ENCODE peak calls at places on chromosomes 16 and 17, in nine cellular contexts. M is prostate gland, I is GM12892, D is HCT116, N is transverse colon, T is esophagus muscularis mucosa, V is sigmoid colon, R is stomach, S is HL-60. H is an unnamed sample.

GRCh38 chr16:24635900-24636610 is 93.4 kb upstream of the TNRC6A start:
- DNase-seq in M (peak), I (no peak), N (peak), V (peak), R (peak), T (no peak), S (no peak), D (no peak), H (peak)

GRCh38 chr16:48499822-48500440 is 110.0 kb downstream of the N4BP1 start:
- DNase-seq in D (no peak), N (peak), M (peak), T (peak), I (no peak), S (no peak), V (peak), R (no peak), H (no peak)

GRCh38 chr17:60173304-60173807 is 23.6 kb downstream of the CA4 start:
- DNase-seq in I (no peak), M (no peak), V (no peak), T (no peak), R (no peak), N (no peak), S (no peak), D (no peak), H (no peak)

GRCh38 chr16:86403541-86404163 is 106.7 kb upstream of the FOXF1 start:
- DNase-seq in N (no peak), R (no peak), V (no peak), M (no peak), D (no peak), I (no peak), S (no peak), T (no peak), H (no peak)

GRCh38 chr17:44354582-44355309 is 8.9 kb downstream of the FAM171A2 start:
- DNase-seq in S (no peak), N (peak), M (no peak), I (no peak), T (no peak), R (no peak), V (no peak), D (no peak), H (no peak)

GRCh38 chr17:17034028-17034427 is 8.2 kb upstream of the MPRIP start:
- DNase-seq in T (no peak), I (no peak), R (no peak), D (no peak), S (no peak), V (no peak), N (no peak), M (no peak), H (no peak)

GRCh38 chr16:65037558-65037957 is 84.3 kb downstream of the CDH11 start:
- DNase-seq in M (no peak), V (no peak), D (no peak), T (peak), S (no peak), I (no peak), N (no peak), R (no peak), H (no peak)

GRCh38 chr16:68420366-68420765 is 27.9 kb downstream of the SMPD3 start:
- DNase-seq in S (no peak), N (no peak), T (no peak), M (no peak), D (no peak), I (no peak), R (no peak), V (no peak), H (no peak)

GRCh38 chr16:67504190-67505021 is 21.1 kb upstream of the AGRP start:
- DNase-seq in M (no peak), D (no peak), N (peak), T (no peak), I (peak), V (peak), S (no peak), R (no peak), H (no peak)

GRCh38 chr16:79110242-79110641 is 490.3 kb downstream of the MAF start:
- DNase-seq in T (no peak), N (no peak), M (no peak), V (no peak), S (no peak), I (no peak), D (no peak), R (no peak), H (no peak)

GRCh38 chr17:75755990-75756389 is 9.0 kb downstream of the GALK1 start:
- DNase-seq in R (no peak), N (no peak), V (no peak), S (no peak), I (no peak), M (no peak), D (no peak), T (no peak), H (no peak)

GRCh38 chr17:82134101-82134500 is 36.1 kb upstream of the FASN start:
- DNase-seq in R (peak), D (no peak), V (no peak), I (no peak), S (no peak), T (no peak), N (peak), M (peak), H (no peak)
- TF ChIP-seq POLR2AphosphoS5 in R (peak), D (no peak), V (no peak), I (no peak), S (no peak), T (no peak), N (no peak), M (peak), H (no peak)

DNA sequence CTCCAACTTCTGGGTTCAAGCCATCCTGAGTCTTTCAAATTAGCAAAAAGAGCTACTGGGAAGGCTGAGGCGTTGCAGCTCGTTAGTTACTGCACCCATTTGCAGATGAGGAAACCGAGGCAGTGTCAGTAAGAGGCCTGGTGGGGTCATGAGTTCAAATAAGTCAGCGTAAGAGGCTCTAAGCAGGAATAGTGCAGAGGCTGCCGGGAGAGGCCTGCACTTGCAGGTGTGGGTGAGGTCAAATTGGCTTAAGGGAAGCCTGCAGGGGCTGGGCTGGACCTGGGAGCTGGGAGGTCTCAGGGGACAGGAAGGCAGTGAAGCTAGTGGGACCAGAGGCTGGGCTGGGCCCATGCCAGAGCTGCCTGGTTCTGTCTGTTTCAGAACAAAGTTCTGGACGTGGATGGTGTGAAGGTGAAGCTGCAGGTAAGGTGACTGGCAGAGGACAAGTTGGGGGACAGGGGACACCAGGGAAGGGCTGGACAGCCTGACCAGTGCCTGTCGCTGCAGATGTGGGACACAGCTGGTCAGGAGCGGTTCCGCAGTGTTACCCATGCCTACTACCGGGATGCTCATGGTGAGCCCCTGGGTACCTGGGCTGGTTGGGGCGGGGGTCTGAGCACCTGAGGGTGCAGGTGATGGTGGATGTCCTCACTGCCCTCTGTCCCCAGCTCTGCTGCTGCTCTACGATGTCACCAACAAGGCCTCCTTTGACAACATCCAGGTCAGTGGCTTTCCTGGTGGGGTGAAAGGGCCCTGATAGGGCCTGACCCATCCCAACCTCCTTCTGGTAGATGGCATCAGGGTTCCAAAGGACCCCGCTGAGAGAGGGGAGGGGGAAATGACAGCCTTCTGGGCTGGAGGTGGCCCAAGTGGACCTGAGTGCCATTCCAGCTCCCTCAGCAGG is 3.0 kb downstream of the RAB26 start:
- DNase-seq in S (no peak), M (no peak), D (no peak), V (no peak), N (no peak), I (no peak), R (no peak), T (no peak), H (no peak)
- TF ChIP-seq POLR2AphosphoS5 in S (peak), M (no peak), D (no peak), V (no peak), N (no peak), I (peak), R (no peak), T (no peak), H (no peak)

DNA sequence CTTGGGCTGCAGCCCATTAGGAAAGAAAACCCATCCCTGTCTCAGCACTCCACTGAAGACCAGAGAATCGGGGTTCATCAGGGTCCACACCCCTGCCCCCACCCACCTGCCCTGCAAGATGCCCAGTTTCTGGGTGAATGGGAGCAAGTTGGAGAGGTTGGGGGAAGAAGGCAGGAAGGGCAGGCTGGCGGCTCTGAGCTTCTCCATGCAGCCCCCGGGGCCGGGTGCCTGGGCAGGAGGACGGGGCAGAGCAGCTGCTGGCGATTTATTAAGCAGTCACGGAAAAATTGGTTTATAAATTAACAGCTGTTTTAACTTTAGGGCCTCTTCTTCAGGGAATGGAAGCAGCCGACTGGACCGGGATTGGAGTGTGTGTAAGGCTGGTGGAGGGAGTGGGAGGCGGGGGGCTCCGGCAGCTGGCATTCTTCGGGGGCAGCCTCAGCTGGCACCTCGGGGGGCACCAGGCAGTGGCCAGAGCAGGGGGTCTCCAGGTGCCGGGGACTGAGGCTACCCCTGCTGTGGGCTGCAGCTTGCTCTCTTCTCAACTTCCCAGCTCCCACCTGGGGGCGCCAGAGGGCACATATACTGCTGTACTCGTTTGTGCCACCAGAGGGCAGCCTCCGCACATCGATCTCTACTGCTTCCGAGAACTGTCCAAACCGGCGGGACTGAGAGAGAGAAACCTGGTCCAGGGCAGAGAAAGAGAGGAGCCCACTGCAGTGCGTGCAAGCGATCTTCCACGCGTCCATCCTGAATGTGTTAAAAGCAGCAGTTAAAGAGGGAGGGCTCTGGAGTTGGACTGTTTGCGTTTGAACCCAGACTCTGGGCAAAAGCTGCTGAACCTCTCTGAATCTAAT is 5.0 kb upstream of the PPP1R1B start:
- DNase-seq in N (peak), T (peak), M (peak), S (peak), D (no peak), I (peak), V (peak), R (peak), H (peak)
- TF ChIP-seq POLR2AphosphoS5 in N (no peak), T (no peak), M (peak), S (no peak), D (no peak), I (no peak), V (no peak), R (peak), H (no peak)

GRCh38 chr17:80618304-80618703 is 73.7 kb downstream of the RPTOR start:
- DNase-seq in N (no peak), I (no peak), T (no peak), S (no peak), V (no peak), R (no peak), D (no peak), M (no peak), H (no peak)
- TF ChIP-seq POLR2AphosphoS5 in N (no peak), I (no peak), T (no peak), S (no peak), V (no peak), R (no peak), D (no peak), M (no peak), H (no peak)

GRCh38 chr17:80827646-80828643 is 163.7 kb upstream of the CHMP6 start:
- DNase-seq in S (no peak), M (no peak), I (no peak), D (no peak), T (no peak), R (no peak), N (no peak), V (peak), H (no peak)
- TF ChIP-seq POLR2AphosphoS5 in S (no peak), M (no peak), I (no peak), D (no peak), T (no peak), R (no peak), N (no peak), V (no peak), H (no peak)

H was measured in SK-N-MC.